ENCODE peak calls at places on chromosomes 2 and 18, in seven cellular contexts. Q is AG09319; E is fibroblast of pulmonary artery; J is cardiac muscle cell; M is PC-9; G is KBM-7; F is stimulated activated CD8-positive, alpha-beta memory T cell treated with anti-CD3 and anti-CD28 coated beads, Interleukin-7, amount 100 ng/mL, for 1 hour. U is an unnamed sample.

GRCh38 chr2:2926009-2926857 is 451.4 kb downstream of the EIPR1 start:
- DNase-seq in F (no peak), M (no peak), G (no peak), Q (no peak), J (no peak), E (no peak), U (no peak)

GRCh38 chr18:74819433-74820059 is 221.9 kb downstream of the ZNF407 start:
- DNase-seq in J (peak; percentile 37), E (peak; percentile 16), G (peak; percentile 17), M (no peak), Q (no peak), F (no peak), U (peak; percentile 32)

GRCh38 chr18:23189099-23189498 is 53.8 kb downstream of the CABLES1 start:
- DNase-seq in E (no peak), F (no peak), M (no peak), Q (no peak), G (no peak), J (no peak), U (no peak)

GRCh38 chr2:194495046-194495445 is 1162.0 kb upstream of the SLC39A10 start:
- DNase-seq in E (peak; percentile 0), J (no peak), Q (no peak), M (no peak), F (no peak), G (no peak), U (no peak)

GRCh38 chr18:47997338-47997780 is 66.9 kb upstream of the SMAD2 start:
- DNase-seq in F (no peak), G (peak; percentile 65), E (peak; percentile 9), M (peak; percentile 3), Q (no peak), J (no peak), U (peak; percentile 10)

GRCh38 chr2:70570041-70570661 is 16.5 kb upstream of the TGFA start:
- DNase-seq in Q (no peak), J (no peak), G (no peak), M (peak; percentile 69), F (no peak), E (peak; percentile 18), U (peak; percentile 6)

GRCh38 chr18:74152270-74152669 is 3.9 kb downstream of the TIMM21 start:
- DNase-seq in E (no peak), J (no peak), Q (no peak), M (no peak), F (no peak), G (no peak), U (no peak)

GRCh38 chr18:13394794-13395193 is 176.2 kb downstream of the LDLRAD4 start:
- DNase-seq in J (no peak), F (no peak), Q (no peak), E (no peak), M (no peak), G (no peak), U (no peak)

GRCh38 chr2:76953733-76954347 is 568.3 kb downstream of the LRRTM4 start:
- DNase-seq in Q (no peak), M (peak; percentile 13), J (peak; percentile 84), G (peak; percentile 64), F (no peak), E (peak; percentile 59), U (peak; percentile 30)

GRCh38 chr2:112768432-112768831 is 4.0 kb upstream of the CKAP2L start:
- DNase-seq in J (no peak), E (peak; percentile 45), G (no peak), F (no peak), Q (peak; percentile 18), M (no peak), U (peak; percentile 52)

GRCh38 chr2:54015809-54016703 is 45.3 kb upstream of the PSME4 start:
- DNase-seq in G (no peak), F (no peak), M (no peak), Q (peak; percentile 36), E (peak; percentile 54), J (no peak), U (peak; percentile 79)

GRCh38 chr18:79775441-79776221 is 22.1 kb upstream of the KCNG2 start:
- DNase-seq in G (no peak), M (no peak), Q (no peak), E (no peak), F (no peak), J (no peak), U (no peak)

GRCh38 chr2:143819190-143819735 is 690.0 kb downstream of the ARHGAP15 start:
- DNase-seq in F (no peak), G (peak; percentile 49), Q (no peak), M (no peak), E (no peak), J (peak; percentile 90), U (no peak)

GRCh38 chr2:163213699-163214098 is 375.1 kb upstream of the KCNH7 start:
- DNase-seq in Q (no peak), M (no peak), E (peak; percentile 56), F (no peak), J (no peak), G (no peak), U (peak; percentile 77)

GRCh38 chr2:66576381-66577330 is 141.7 kb downstream of the MEIS1 start:
- DNase-seq in F (no peak), E (peak; percentile 64), J (peak; percentile 45), M (peak; percentile 29), Q (no peak), G (no peak), U (peak; percentile 47)

GRCh38 chr2:104574367-104574766 is 279.5 kb upstream of the POU3F3 start:
- DNase-seq in E (no peak), Q (no peak), F (no peak), J (no peak), G (no peak), M (no peak), U (no peak)

GRCh38 chr2:6352906-6353515 is 512.7 kb downstream of the CMPK2 start:
- DNase-seq in M (peak; percentile 25), Q (no peak), J (peak; percentile 75), G (peak; percentile 47), F (no peak), E (no peak), U (peak; percentile 64)

GRCh38 chr2:129056959-129057317 is 738.3 kb upstream of the HS6ST1 start:
- DNase-seq in G (no peak), J (no peak), Q (no peak), F (no peak), E (no peak), M (no peak), U (no peak)

GRCh38 chr2:138182913-138183312 is 218.6 kb downstream of the HNMT start:
- DNase-seq in Q (no peak), J (no peak), F (no peak), E (peak; percentile 16), M (no peak), G (no peak), U (peak; percentile 2)

GRCh38 chr18:26574958-26575864 is 26.9 kb upstream of the KCTD1 start:
- DNase-seq in J (peak; percentile 42), E (peak; percentile 52), Q (peak; percentile 15), G (peak; percentile 36), M (peak; percentile 31), F (no peak), U (peak; percentile 60)

GRCh38 chr2:176709541-176709951 is 440.3 kb downstream of the MTX2 start:
- DNase-seq in Q (no peak), J (no peak), G (no peak), M (no peak), E (peak; percentile 50), F (no peak), U (peak; percentile 68)

GRCh38 chr18:37317486-37317885 is 248.1 kb downstream of the CELF4 start:
- DNase-seq in F (no peak), Q (no peak), E (no peak), G (no peak), J (no peak), M (no peak), U (no peak)

GRCh38 chr2:236871500-236872001 is 214.1 kb upstream of the COPS8 start:
- DNase-seq in F (no peak), E (peak; percentile 98), M (peak; percentile 40), Q (peak; percentile 91), G (peak; percentile 47), J (no peak), U (peak; percentile 94)

GRCh38 chr2:119760876-119761275 is 1.2 kb downstream of the PTPN4 start:
- DNase-seq in J (no peak), E (peak; percentile 53), Q (no peak), F (no peak), M (no peak), G (peak; percentile 36), U (peak; percentile 67)

GRCh38 chr2:222827417-222827816 is 33.4 kb upstream of the ACSL3 start:
- DNase-seq in F (no peak), J (no peak), M (no peak), G (no peak), E (no peak), Q (no peak), U (no peak)

GRCh38 chr2:181683518-181684453 is 3.5 kb upstream of the NEUROD1 start:
- DNase-seq in E (peak; percentile 28), Q (no peak), J (peak; percentile 5), G (no peak), F (no peak), M (peak; percentile 72), U (no peak)

GRCh38 chr2:240786355-240786841 is 33.6 kb downstream of the KIF1A start:
- DNase-seq in F (no peak), E (no peak), Q (no peak), G (no peak), M (no peak), J (no peak), U (no peak)

GRCh38 chr18:24497052-24497754 is 36.8 kb downstream of the HRH4 start:
- DNase-seq in M (no peak), G (no peak), E (peak; percentile 26), J (no peak), Q (no peak), F (no peak), U (peak; percentile 45)